ENCODE peak calls at places on chromosomes 1 and 21, in five cellular contexts. O is GM12865, P is cardiac fibroblast, T is transverse colon, B is fibroblast of lung. E is an unnamed sample.

GRCh38 chr1:10867914-10868598 is 71.6 kb upstream of the CASZ1 start:
- DNase-seq in O (no peak), P (no peak), T (no peak), B (no peak), E (no peak)

GRCh38 chr1:158952416-158952815 is 21.1 kb downstream of the PYHIN1 start:
- DNase-seq in B (no peak), T (no peak), P (no peak), O (peak), E (no peak)

GRCh38 chr1:233617025-233617424 is 3.1 kb downstream of the KCNK1 start:
- DNase-seq in B (no peak), T (no peak), P (no peak), O (peak), E (no peak)

GRCh38 chr1:160428655-160429054 is 28.3 kb downstream of the VANGL2 start:
- DNase-seq in O (peak), P (peak), B (peak), T (peak), E (no peak)

GRCh38 chr1:29810121-29811120 is 574.1 kb downstream of the PTPRU start:
- DNase-seq in B (no peak), T (no peak), P (no peak), O (no peak), E (no peak)

GRCh38 chr1:26854953-26855352 is 8.0 kb upstream of the SFN start:
- DNase-seq in O (no peak), T (peak), P (no peak), B (no peak), E (no peak)

GRCh38 chr1:207959141-207959825 is 48.4 kb upstream of the CD34 start:
- DNase-seq in B (peak), T (peak), O (no peak), P (peak), E (no peak)

GRCh38 chr1:114340906-114341698 is 169.9 kb downstream of the TRIM33 start:
- DNase-seq in T (no peak), B (no peak), O (no peak), P (no peak), E (no peak)

GRCh38 chr1:8472668-8473067 is 154.8 kb downstream of the SLC45A1 start:
- DNase-seq in B (no peak), O (peak), P (no peak), T (no peak), E (no peak)

GRCh38 chr1:224497714-224498573 is 63.3 kb upstream of the WDR26 start:
- DNase-seq in T (no peak), B (peak), O (peak), P (peak), E (no peak)

GRCh38 chr1:28640766-28641165 is 2.1 kb downstream of the TAF12 start:
- DNase-seq in B (no peak), T (no peak), P (peak), O (peak), E (no peak)

GRCh38 chr21:45455321-45456013 is 50.5 kb downstream of the COL18A1 start:
- DNase-seq in P (peak), O (no peak), T (no peak), B (peak), E (peak)

GRCh38 chr1:208219659-208220282 is 24.4 kb downstream of the PLXNA2 start:
- DNase-seq in P (peak), B (peak), T (no peak), O (no peak), E (no peak)

GRCh38 chr1:45246760-45247159 is 40.4 kb upstream of the ZSWIM5 start:
- DNase-seq in B (peak), P (peak), T (no peak), O (no peak), E (peak)

GRCh38 chr1:201536542-201536941 is 2.4 kb upstream of the NAV1 start:
- DNase-seq in T (peak), B (peak), P (peak), O (no peak), E (no peak)

GRCh38 chr1:67741121-67741520 is 56.1 kb downstream of the GADD45A start:
- DNase-seq in B (no peak), P (no peak), T (peak), O (no peak), E (no peak)

GRCh38 chr1:23927097-23927496 is 13.9 kb upstream of the CNR2 start:
- DNase-seq in O (no peak), T (no peak), P (no peak), B (no peak), E (no peak)

GRCh38 chr1:198901280-198901679 is 262.4 kb downstream of the PTPRC start:
- DNase-seq in B (no peak), P (no peak), O (no peak), T (no peak), E (no peak)

GRCh38 chr1:111879086-111879485 is 110.4 kb downstream of the KCND3 start:
- DNase-seq in B (no peak), P (no peak), T (no peak), O (no peak), E (no peak)

GRCh38 chr1:87329756-87330200 is 1.1 kb downstream of the LMO4 start:
- DNase-seq in B (peak), O (peak), T (no peak), P (no peak), E (no peak)

GRCh38 chr1:58768971-58769808 is 14.7 kb downstream of the JUN start:
- DNase-seq in P (peak), T (peak), O (peak), B (peak), E (no peak)

GRCh38 chr1:203692565-203693470 is 66.2 kb downstream of the ATP2B4 start:
- DNase-seq in B (peak), O (no peak), T (peak), P (peak), E (no peak)

GRCh38 chr1:1165900-1166421 is 7.7 kb upstream of the TTLL10 start:
- DNase-seq in O (no peak), B (no peak), P (no peak), T (peak), E (no peak)

GRCh38 chr21:26909972-26910371 is 56.9 kb downstream of the ADAMTS5 start:
- DNase-seq in B (peak), O (no peak), P (peak), T (no peak), E (no peak)

GRCh38 chr1:229169399-229169798 is 101.5 kb upstream of the RAB4A start:
- DNase-seq in B (no peak), T (no peak), O (no peak), P (peak), E (no peak)

GRCh38 chr1:214352838-214353237 is 71.9 kb downstream of the SMYD2 start:
- DNase-seq in O (no peak), B (no peak), P (no peak), T (no peak), E (no peak)

DNA sequence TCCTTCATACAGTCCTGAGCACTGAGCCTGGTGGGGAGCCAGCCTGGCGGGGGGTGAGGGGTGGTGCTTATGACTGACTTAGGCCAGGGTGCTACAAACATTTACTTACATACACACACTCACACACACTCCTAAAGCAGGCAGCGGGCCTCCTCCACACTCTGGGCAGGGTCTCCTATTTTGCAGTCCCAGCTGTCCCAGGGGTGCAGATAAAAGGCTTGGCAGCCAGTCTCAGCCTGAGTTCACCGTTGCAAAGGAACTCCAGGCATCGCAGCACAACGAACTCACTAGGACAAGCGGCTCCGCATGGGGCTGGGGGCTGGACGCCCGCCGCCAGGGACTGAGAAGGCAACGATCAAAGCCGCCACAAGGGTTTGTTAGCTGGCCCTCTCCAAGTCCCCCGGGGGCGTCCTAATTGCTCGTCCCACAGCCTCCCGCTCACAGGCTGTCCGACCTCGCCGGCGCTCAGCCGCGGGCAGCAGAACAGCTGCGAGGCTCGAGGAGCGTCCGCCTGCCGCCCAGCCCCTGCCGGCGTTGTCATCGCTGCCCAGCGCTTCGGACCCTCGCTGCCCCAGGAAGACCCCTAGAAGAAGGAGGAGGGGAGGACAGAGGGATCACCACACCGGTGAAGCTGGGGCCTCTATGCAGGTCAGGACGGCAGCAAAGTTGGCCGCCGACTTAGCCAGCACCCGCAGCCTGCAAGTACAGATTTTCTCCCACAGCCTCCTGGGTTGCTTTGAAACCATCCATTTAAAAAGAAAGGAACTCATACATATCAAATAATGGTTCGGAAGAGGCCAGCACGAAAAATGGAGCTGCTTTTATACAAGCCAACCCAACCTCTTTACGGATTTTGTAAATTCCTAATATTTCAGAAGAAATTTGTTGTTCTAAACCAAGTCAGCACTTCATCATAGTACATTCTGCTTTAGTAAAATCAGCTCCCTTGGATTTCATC is 6.2 kb downstream of the BARHL2 start:
- DNase-seq in P (no peak), T (no peak), O (no peak), B (no peak), E (no peak)
- H3K4me3 ChIP-seq in P (no peak), T (no peak), O (no peak), B (no peak), E (no peak)

GRCh38 chr1:100511058-100511457 is 26.9 kb upstream of the GPR88 start:
- DNase-seq in O (no peak), P (no peak), T (no peak), B (no peak), E (no peak)

GRCh38 chr1:100511773-100512172 is 26.2 kb upstream of the GPR88 start:
- DNase-seq in P (no peak), T (no peak), B (no peak), O (no peak), E (no peak)

GRCh38 chr1:100516854-100517253 is 21.1 kb upstream of the GPR88 start:
- DNase-seq in T (no peak), P (no peak), O (no peak), B (no peak), E (no peak)

GRCh38 chr1:100510441-100510840 is 27.5 kb upstream of the GPR88 start:
- DNase-seq in T (no peak), B (no peak), P (no peak), O (no peak), E (no peak)

GRCh38 chr1:100512803-100513352 is 25.1 kb upstream of the GPR88 start:
- DNase-seq in O (no peak), P (no peak), T (no peak), B (no peak), E (no peak)
- TF ChIP-seq CTCF in O (no peak), P (no peak), T (no peak), B (no peak), E (no peak)

GRCh38 chr1:9625761-9626160 is 25.8 kb upstream of the PIK3CD start:
- DNase-seq in O (no peak), P (no peak), B (no peak), T (no peak), E (no peak)

GRCh38 chr1:9629445-9630201 is 21.9 kb upstream of the PIK3CD start:
- DNase-seq in B (no peak), O (peak), T (peak), P (no peak), E (no peak)

GRCh38 chr1:9624081-9624480 is 27.4 kb upstream of the PIK3CD start:
- DNase-seq in T (no peak), O (no peak), B (no peak), P (no peak), E (no peak)

GRCh38 chr1:9628541-9629444 is 22.7 kb upstream of the PIK3CD start:
- DNase-seq in T (no peak), O (peak), B (no peak), P (no peak), E (no peak)

DNA sequence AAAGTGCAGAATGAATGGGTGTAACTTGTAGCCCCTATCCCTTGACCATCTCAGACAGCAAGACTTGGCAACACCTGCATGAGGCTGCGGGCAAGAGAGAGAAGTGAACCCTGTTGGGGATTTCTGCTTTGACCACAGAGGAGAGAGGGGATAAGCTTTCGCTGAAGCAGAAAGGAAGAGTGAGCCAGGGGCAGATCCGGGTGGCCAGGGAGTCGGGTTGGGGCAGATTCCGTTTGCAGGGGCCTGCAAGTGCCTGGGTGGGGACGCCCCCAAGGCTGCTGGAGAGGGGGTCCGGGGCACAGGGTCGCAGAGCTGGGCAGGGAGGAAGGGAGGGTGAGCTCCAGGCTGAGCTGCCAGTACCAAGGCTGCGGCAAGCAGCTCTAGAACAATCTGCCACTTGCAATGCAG is 25.3 kb upstream of the PIK3CD start:
- DNase-seq in O (peak), B (no peak), T (no peak), P (no peak), E (no peak)
- H3K4me3 ChIP-seq in O (peak), B (no peak), T (no peak), P (no peak), E (peak)

GRCh38 chr1:4268890-4269286 is 368.8 kb upstream of the C1orf174 start:
- DNase-seq in B (no peak), P (no peak), T (no peak), O (no peak), E (no peak)
- TF ChIP-seq CTCF in B (no peak), P (no peak), T (no peak), O (no peak), E (no peak)

DNA sequence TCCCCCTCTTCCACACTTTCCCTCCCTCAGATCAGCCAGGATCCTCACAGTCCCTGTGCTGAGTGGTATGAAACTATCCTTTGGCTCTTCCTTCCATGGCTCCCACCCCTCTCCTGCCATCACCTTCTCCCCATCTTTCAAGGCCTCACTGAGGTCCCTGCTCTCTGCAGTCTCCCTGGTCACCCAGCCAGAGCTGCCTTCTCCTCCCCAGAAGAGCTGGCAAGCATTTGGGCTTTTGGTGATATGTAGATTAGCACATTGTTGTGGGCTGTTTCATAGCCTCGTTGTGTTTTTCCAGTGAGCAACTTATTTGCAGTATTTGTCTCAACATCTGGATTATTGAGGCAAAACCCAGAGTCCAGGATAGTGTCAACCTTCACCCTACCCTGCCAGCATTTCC is 2.2 kb downstream of the CSF1 start:
- DNase-seq in T (no peak), P (peak), O (no peak), B (no peak), E (no peak)
- H3K4me3 ChIP-seq in T (peak), P (peak), O (no peak), B (peak), E (no peak)

GRCh38 chr1:20492751-20493150 is 6.7 kb upstream of the CAMK2N1 start:
- DNase-seq in P (no peak), T (no peak), B (no peak), O (no peak), E (no peak)

GRCh38 chr1:20493839-20494608 is 8.0 kb upstream of the CAMK2N1 start:
- DNase-seq in P (peak), O (peak), T (peak), B (peak), E (peak)

GRCh38 chr1:20491178-20491577 is 5.2 kb upstream of the CAMK2N1 start:
- DNase-seq in T (no peak), O (no peak), P (no peak), B (no peak), E (no peak)

GRCh38 chr1:20494609-20495311 is 8.8 kb upstream of the CAMK2N1 start:
- DNase-seq in B (peak), P (peak), O (no peak), T (no peak), E (no peak)

DNA sequence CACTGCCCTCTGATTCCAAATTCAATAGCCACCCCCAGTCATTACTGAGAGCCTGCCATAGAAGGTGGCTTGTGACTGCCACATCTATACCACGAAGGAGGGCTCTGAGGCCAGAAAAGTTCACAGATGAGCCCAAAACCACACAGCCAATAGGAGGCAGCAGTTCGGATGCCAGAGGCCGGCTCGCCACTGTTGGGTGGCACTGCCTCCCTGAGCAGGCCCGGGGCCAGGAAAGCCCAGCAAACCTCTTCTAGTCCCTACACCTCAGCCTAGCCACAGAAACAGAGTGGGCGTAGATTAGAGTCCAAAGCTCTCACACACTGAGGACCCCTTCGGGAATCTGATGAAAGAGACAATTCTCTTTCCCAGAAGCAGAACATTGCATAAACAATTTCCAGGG is 5.9 kb upstream of the CAMK2N1 start:
- DNase-seq in O (no peak), P (no peak), T (no peak), B (no peak), E (no peak)
- TF ChIP-seq CTCF in O (no peak), P (no peak), T (no peak), B (no peak), E (no peak)

DNA sequence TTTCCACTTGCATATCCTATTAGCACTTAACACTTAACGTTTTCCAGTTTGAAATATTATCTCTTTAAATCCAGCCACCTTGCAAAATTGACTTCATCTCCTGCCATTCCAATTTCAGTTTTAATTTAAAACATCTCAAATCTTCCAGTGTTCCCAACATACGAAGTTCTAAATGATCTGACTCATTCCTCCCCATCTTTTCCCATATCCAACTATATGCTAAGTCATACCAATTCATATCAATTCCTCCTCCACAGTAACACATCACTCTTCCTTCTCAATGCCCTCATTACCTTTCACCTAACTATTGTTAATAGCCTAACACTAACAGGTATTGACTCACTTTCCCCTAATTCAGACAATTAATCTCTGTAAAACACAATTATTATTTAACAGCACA is 2.8 kb downstream of the PSMA5 start:
- DNase-seq in T (no peak), P (no peak), O (no peak), B (no peak), E (no peak)
- H3K4me3 ChIP-seq in T (no peak), P (no peak), O (no peak), B (no peak), E (no peak)

GRCh38 chr21:30831194-30831765 is 1.7 kb upstream of the KRTAP7-1 start:
- DNase-seq in P (peak), T (no peak), O (peak), B (no peak), E (peak)
- TF ChIP-seq CTCF in P (peak), T (peak), O (peak), B (peak), E (peak)